ENCODE peak calls at places on chromosomes 7 and 10, in five cellular contexts. D is kidney epithelial cell; T is sigmoid colon; B is nephron progenitor cell; C is CD4-positive, alpha-beta T cell. K is an unnamed sample.

GRCh38 chr10:79942261-79943185 is 6.4 kb downstream of the SFTPD start:
- DNase-seq in D (no peak), T (no peak), B (no peak), C (no peak), K (no peak)

GRCh38 chr7:22302951-22303423 is 54.0 kb downstream of the RAPGEF5 start:
- DNase-seq in D (no peak), T (no peak), B (no peak), C (no peak), K (no peak)

GRCh38 chr7:131385039-131385605 is 57.4 kb downstream of the MKLN1 start:
- DNase-seq in D (no peak), T (no peak), B (no peak), C (no peak), K (no peak)

GRCh38 chr10:47366731-47367460 is 17.2 kb downstream of the ZNF488 start:
- DNase-seq in D (no peak), T (no peak), B (no peak), C (no peak), K (no peak)

GRCh38 chr7:5218564-5219360 is 28.7 kb downstream of the WIPI2 start:
- DNase-seq in D (no peak), T (peak; percentile 57), B (no peak), C (no peak), K (no peak)

GRCh38 chr7:140570120-140570519 is 70.5 kb downstream of the DENND2A start:
- DNase-seq in D (no peak), T (no peak), B (no peak), C (no peak), K (no peak)

GRCh38 chr10:8336629-8337331 is 282.3 kb downstream of the GATA3 start:
- DNase-seq in D (no peak), T (no peak), B (no peak), C (no peak), K (no peak)

GRCh38 chr10:22368402-22368801 is 23.1 kb downstream of the SPAG6 start:
- DNase-seq in D (no peak), T (no peak), B (no peak), C (no peak), K (no peak)

GRCh38 chr7:5709347-5709950 is 72.0 kb downstream of the RNF216 start:
- DNase-seq in D (no peak), T (no peak), B (no peak), C (no peak), K (no peak)

GRCh38 chr7:44574286-44574872 is 671 bp upstream of the DDX56 start:
- DNase-seq in D (no peak), T (no peak), B (no peak), C (no peak), K (no peak)

GRCh38 chr10:99612167-99612831 is 7.9 kb downstream of the SLC25A28 start:
- DNase-seq in D (no peak), T (no peak), B (peak; percentile 41), C (no peak), K (no peak)

GRCh38 chr7:135341049-135341448 is 107.4 kb downstream of the STRA8 start:
- DNase-seq in D (no peak), T (no peak), B (no peak), C (no peak), K (no peak)

GRCh38 chr7:39924122-39924521 is 25.9 kb upstream of the CDK13 start:
- DNase-seq in D (no peak), T (no peak), B (no peak), C (no peak), K (no peak)
- TF ChIP-seq CTCF in D (no peak), T (no peak), B (no peak), C (no peak), K (no peak)

DNA sequence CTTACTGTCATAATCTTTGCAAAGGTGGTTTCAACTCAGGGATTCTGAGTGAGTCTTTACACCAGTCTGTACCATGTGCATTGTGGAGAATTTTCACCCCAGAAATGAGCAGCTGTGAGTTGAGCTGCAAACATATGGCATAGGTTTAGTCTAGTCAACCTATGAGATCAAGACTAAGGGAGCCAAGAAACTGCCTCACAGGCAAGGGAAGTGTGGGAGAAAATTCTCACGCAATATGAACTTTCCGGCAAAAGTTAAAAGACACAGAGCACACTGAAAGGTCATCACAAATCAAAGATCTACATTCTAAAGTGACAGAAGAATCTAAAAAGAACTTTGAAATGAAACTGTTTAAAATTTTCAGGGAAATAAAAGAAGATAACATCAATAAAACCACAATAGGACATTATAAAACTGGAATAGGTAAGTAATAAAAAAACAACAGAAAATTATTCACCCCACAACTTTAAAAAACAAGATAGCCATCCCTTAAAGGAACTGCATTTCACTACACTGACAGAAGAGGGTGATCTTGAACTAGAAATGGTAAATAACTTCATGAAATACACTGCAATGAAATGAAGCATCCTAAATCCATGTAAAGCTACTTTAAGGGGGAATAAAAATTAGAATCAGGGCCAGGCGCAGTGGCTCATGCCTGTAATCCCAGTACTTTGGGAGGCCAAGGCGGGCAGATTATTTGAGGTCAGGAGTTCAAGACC is 63.5 kb downstream of the LGI1 start:
- DNase-seq in D (no peak), T (no peak), B (no peak), C (no peak), K (no peak)
- TF ChIP-seq CTCF in D (peak; percentile 33), T (no peak), B (peak; percentile 50), C (no peak), K (peak; percentile 36)

GRCh38 chr7:55254596-55255500 is 110.3 kb upstream of the LANCL2 start:
- DNase-seq in D (no peak), T (peak; percentile 91), B (peak; percentile 97), C (peak; percentile 40), K (peak; percentile 84)
- TF ChIP-seq CTCF in D (peak; percentile 50), T (peak; percentile 77), B (peak; percentile 83), C (peak; percentile 87), K (peak; percentile 97)

GRCh38 chr7:47596502-47597202 is 14.7 kb upstream of the TNS3 start:
- DNase-seq in D (no peak), T (peak; percentile 91), B (no peak), C (no peak), K (no peak)
- TF ChIP-seq CTCF in D (no peak), T (no peak), B (no peak), C (no peak), K (no peak)

GRCh38 chr10:125700355-125700911 is 17.5 kb upstream of the TEX36 start:
- DNase-seq in D (no peak), T (no peak), B (no peak), C (no peak), K (no peak)
- TF ChIP-seq CTCF in D (no peak), T (no peak), B (no peak), C (no peak), K (no peak)

GRCh38 chr10:103062854-103063642 is 130.0 kb downstream of the NT5C2 start:
- DNase-seq in D (no peak), T (no peak), B (no peak), C (no peak), K (no peak)
- TF ChIP-seq CTCF in D (no peak), T (no peak), B (no peak), C (no peak), K (no peak)

DNA sequence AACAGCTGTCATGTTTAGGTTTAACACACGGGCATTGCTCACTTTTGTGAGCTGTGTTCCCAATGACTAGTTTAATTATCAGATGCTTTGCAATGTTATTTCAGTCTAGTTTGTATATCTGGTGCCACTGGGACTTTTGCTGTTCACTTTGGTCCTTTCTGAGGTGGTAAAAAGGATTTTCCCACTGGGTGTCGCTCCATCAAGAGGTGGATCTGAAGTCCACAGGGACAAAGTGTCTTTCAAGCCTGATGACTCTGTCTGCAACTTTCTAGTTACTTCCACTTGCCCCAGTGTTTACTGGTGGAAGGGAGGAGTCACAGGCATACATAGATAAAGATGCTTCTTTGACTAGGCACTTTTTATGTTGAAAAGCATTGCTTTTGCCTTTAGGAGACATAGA is 242.2 kb downstream of the HGF start:
- DNase-seq in D (no peak), T (no peak), B (no peak), C (no peak), K (no peak)
- TF ChIP-seq CTCF in D (no peak), T (no peak), B (no peak), C (no peak), K (no peak)